ENCODE peak calls at places on chromosome 10, in five cellular contexts. R is K562, A is H1, D is HepG2, N is GM12878. Y is an unnamed sample.

GRCh38 chr10:86188796-86189558 is 177.6 kb downstream of the GRID1 start:
- DNase-seq in N (no peak), R (no peak), A (no peak), D (no peak), Y (no peak)

GRCh38 chr10:124077216-124077615 is 16.2 kb downstream of the CHST15 start:
- DNase-seq in R (no peak), N (no peak), A (no peak), D (no peak), Y (no peak)

GRCh38 chr10:129545257-129545656 is 78.2 kb downstream of the MGMT start:
- DNase-seq in R (no peak), A (no peak), D (no peak), N (no peak), Y (no peak)

GRCh38 chr10:131002031-131002861 is 309.3 kb downstream of the TCERG1L start:
- DNase-seq in R (no peak), N (no peak), D (no peak), A (peak; percentile 59), Y (no peak)

GRCh38 chr10:15378569-15378968 is 7.5 kb upstream of the FAM171A1 start:
- DNase-seq in R (no peak), N (no peak), A (peak; percentile 48), D (no peak), Y (no peak)

GRCh38 chr10:42482411-42482810 is 156.0 kb downstream of the ZNF33B start:
- DNase-seq in D (no peak), N (no peak), A (no peak), R (no peak), Y (no peak)

GRCh38 chr10:119364941-119365340 is 157.6 kb downstream of the GRK5 start:
- DNase-seq in N (no peak), R (no peak), D (no peak), A (no peak), Y (no peak)

GRCh38 chr10:46299531-46300366 is 13.0 kb downstream of the ANTXRL start:
- DNase-seq in D (no peak), R (no peak), N (no peak), A (peak; percentile 69), Y (no peak)

GRCh38 chr10:114261116-114261515 is 22.1 kb downstream of the VWA2 start:
- DNase-seq in R (no peak), N (no peak), D (no peak), A (no peak), Y (no peak)

GRCh38 chr10:122279725-122280141 is 8.6 kb downstream of the BTBD16 start:
- DNase-seq in A (peak; percentile 86), R (peak; percentile 42), D (peak; percentile 54), N (no peak), Y (peak; percentile 70)

GRCh38 chr10:101001225-101002035 is 1.8 kb downstream of the LZTS2 start:
- DNase-seq in A (no peak), N (no peak), D (no peak), R (peak; percentile 64), Y (no peak)

GRCh38 chr10:78597791-78598555 is 470.8 kb upstream of the ZMIZ1 start:
- DNase-seq in D (no peak), R (no peak), A (no peak), N (no peak), Y (no peak)

GRCh38 chr10:52637592-52637991 is 135.0 kb downstream of the MBL2 start:
- DNase-seq in N (no peak), D (peak; percentile 92), R (no peak), A (no peak), Y (no peak)

GRCh38 chr10:74988787-74989574 is 122.5 kb upstream of the SAMD8 start:
- DNase-seq in A (no peak), R (no peak), D (no peak), N (no peak), Y (no peak)

GRCh38 chr10:96387151-96387550 is 28.3 kb upstream of the OPALIN start:
- DNase-seq in N (no peak), R (no peak), D (no peak), A (no peak), Y (no peak)

GRCh38 chr10:35640474-35640873 is 1.6 kb downstream of the FZD8 start:
- DNase-seq in N (no peak), A (peak; percentile 75), D (peak; percentile 4), R (peak; percentile 54), Y (no peak)

GRCh38 chr10:60170250-60170649 is 219.4 kb downstream of the ANK3 start:
- DNase-seq in N (no peak), D (no peak), R (peak; percentile 48), A (no peak), Y (no peak)

GRCh38 chr10:101897633-101898032 is 54.0 kb upstream of the KCNIP2 start:
- DNase-seq in D (no peak), A (no peak), R (no peak), N (no peak), Y (no peak)

GRCh38 chr10:59622320-59622901 is 87.2 kb downstream of the SLC16A9 start:
- DNase-seq in D (peak; percentile 41), A (peak; percentile 63), N (no peak), R (peak; percentile 77), Y (peak; percentile 67)

GRCh38 chr10:48332871-48333216 is 26.4 kb downstream of the MAPK8 start:
- DNase-seq in A (no peak), R (no peak), N (no peak), D (no peak), Y (no peak)

GRCh38 chr10:26199841-26200240 is 16.7 kb upstream of the GAD2 start:
- DNase-seq in N (no peak), R (no peak), A (no peak), D (no peak), Y (no peak)

GRCh38 chr10:129272171-129272570 is 194.9 kb upstream of the MGMT start:
- DNase-seq in A (no peak), D (no peak), N (no peak), R (no peak), Y (no peak)

GRCh38 chr10:133420028-133420427 is 4.4 kb downstream of the SPRN start:
- DNase-seq in R (no peak), N (no peak), A (no peak), D (no peak), Y (no peak)
- TF ChIP-seq SRF in R (no peak), N (no peak), A (no peak), D (no peak), Y (no peak)

GRCh38 chr10:88299787-88300186 is 283.3 kb downstream of the RNLS start:
- DNase-seq in R (no peak), D (no peak), N (no peak), A (no peak), Y (no peak)
- TF ChIP-seq JUND in R (no peak), D (no peak), N (no peak), A (no peak), Y (no peak)

GRCh38 chr10:110163192-110163773 is 44.1 kb upstream of the MXI1 start:
- DNase-seq in A (no peak), R (no peak), N (no peak), D (no peak), Y (no peak)
- TF ChIP-seq SRF in A (no peak), R (no peak), N (no peak), D (no peak), Y (no peak)

GRCh38 chr10:88835910-88836221 is 15.8 kb downstream of the ANKRD22 start:
- DNase-seq in D (no peak), R (no peak), A (no peak), N (no peak), Y (no peak)
- TF ChIP-seq JUND in D (no peak), R (no peak), A (no peak), N (no peak), Y (no peak)

DNA sequence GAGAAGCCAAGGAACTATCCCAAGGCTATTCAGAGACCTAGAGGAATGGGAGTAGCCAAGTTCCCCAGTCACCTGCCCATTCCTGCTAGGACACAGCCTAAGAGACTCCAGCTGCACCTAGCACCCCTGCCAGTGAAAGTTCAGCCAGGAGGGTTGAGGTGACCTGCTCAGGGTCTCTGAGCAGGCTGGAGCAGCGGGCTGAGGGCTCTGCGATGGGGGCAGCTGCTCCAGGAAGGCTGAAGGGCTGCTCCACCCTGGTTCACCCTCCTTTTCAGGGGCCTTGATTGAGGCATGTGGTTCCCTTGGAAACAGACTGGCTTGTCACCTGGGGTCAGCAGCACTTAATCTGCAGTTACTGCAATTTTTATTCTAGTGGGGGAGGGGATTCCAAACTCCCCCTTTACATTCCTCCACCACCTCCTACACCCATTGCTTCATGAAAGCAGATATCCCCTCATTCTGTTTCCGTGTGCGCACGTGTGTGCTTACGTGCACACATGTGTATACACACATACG is 85.3 kb upstream of the UNC5B start:
- DNase-seq in N (no peak), R (no peak), A (peak; percentile 40), D (no peak), Y (no peak)
- TF ChIP-seq SRF in N (no peak), R (no peak), A (no peak), D (no peak), Y (no peak)

GRCh38 chr10:108319434-108320222 is 1155.1 kb upstream of the SORCS1 start:
- DNase-seq in D (no peak), A (no peak), N (no peak), R (no peak), Y (no peak)
- TF ChIP-seq JUND in D (no peak), A (no peak), N (no peak), R (no peak), Y (no peak)

DNA sequence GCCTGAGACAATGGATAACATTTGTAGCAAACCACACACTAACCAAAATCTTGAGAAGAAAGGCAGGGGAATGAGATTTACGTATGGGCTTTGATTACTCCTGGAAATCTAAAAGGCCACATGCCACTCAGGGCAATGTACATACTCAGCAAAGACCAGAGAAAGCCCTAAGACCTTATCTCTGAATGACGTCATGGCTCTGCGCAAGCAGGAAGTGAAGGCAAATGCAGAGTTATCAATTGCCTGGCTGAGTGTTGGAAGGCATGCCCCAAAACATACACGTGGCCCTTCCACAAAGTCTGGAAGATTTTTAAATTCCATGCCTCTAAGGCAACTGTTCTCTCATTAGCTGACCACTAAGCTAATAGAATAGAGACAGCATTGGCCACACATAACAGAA is 90.9 kb upstream of the NRBF2 start:
- DNase-seq in D (no peak), R (peak; percentile 51), N (no peak), A (no peak), Y (no peak)
- TF ChIP-seq SRF in D (no peak), R (no peak), N (no peak), A (no peak), Y (no peak)

GRCh38 chr10:116866987-116867595 is 17.8 kb downstream of the ENO4 start:
- DNase-seq in A (no peak), D (no peak), N (no peak), R (no peak), Y (no peak)
- TF ChIP-seq JUND in A (no peak), D (no peak), N (no peak), R (no peak), Y (no peak)